ENCODE peak calls at places on chromosomes 11 and 22, in nine cellular contexts. V is fibroblast of the aortic adventitia; O is ACHN; G is NCI-H1417 treated with DMSO at 0.1 percent for 48 hours; T is NAMALWA; C is NCI-H345; I is ovary; B is stimulated activated naive B cell treated with anti-CD40 and anti-IgM and Interleukin-4, amounts not matched to agents 10 μg/mL and 1 μg/mL and 100 μg/mL, for 72 hours; R is T follicular helper cell. F is an unnamed sample.

GRCh38 chr22:50656122-50657070 is 16.2 kb upstream of the SHANK3 start:
- DNase-seq in V (peak; percentile 35), O (peak; percentile 34), G (no peak), T (no peak), C (no peak), I (no peak), B (no peak), R (no peak), F (peak; percentile 70)

GRCh38 chr11:57646221-57646620 is 3.5 kb downstream of the YPEL4 start:
- DNase-seq in V (no peak), O (no peak), G (no peak), T (no peak), C (no peak), I (no peak), B (peak; percentile 53), R (no peak), F (no peak)

GRCh38 chr22:46738642-46738960 is 549 bp upstream of the CERK start:
- DNase-seq in V (no peak), O (no peak), G (no peak), T (no peak), C (no peak), I (peak; percentile 47), B (no peak), R (no peak), F (no peak)

GRCh38 chr22:17578129-17578754 is 14.9 kb downstream of the SLC25A18 start:
- DNase-seq in V (peak; percentile 32), O (no peak), G (no peak), T (no peak), C (no peak), I (peak; percentile 57), B (no peak), R (no peak), F (no peak)

GRCh38 chr11:110908401-110909106 is 196.3 kb upstream of the ARHGAP20 start:
- DNase-seq in V (peak; percentile 85), O (peak; percentile 89), G (no peak), T (no peak), C (no peak), I (no peak), B (no peak), R (no peak), F (no peak)

GRCh38 chr11:34891611-34892010 is 24.6 kb downstream of the APIP start:
- DNase-seq in V (no peak), O (no peak), G (no peak), T (no peak), C (no peak), I (no peak), B (no peak), R (no peak), F (no peak)

GRCh38 chr11:35622070-35622469 is 3.8 kb downstream of the FJX1 start:
- DNase-seq in V (peak; percentile 91), O (peak; percentile 79), G (no peak), T (no peak), C (no peak), I (no peak), B (no peak), R (no peak), F (no peak)

GRCh38 chr11:110728476-110728875 is 16.2 kb upstream of the ARHGAP20 start:
- DNase-seq in V (no peak), O (no peak), G (no peak), T (no peak), C (no peak), I (no peak), B (no peak), R (no peak), F (no peak)

GRCh38 chr11:61413496-61413895 is 16.3 kb downstream of the CPSF7 start:
- DNase-seq in V (peak; percentile 80), O (no peak), G (no peak), T (no peak), C (no peak), I (no peak), B (no peak), R (no peak), F (no peak)

GRCh38 chr11:21988477-21988876 is 204.4 kb upstream of the ANO5 start:
- DNase-seq in V (no peak), O (no peak), G (no peak), T (no peak), C (peak; percentile 8), I (no peak), B (no peak), R (no peak), F (no peak)

GRCh38 chr11:116109228-116109627 is 605.0 kb upstream of the CADM1 start:
- DNase-seq in V (no peak), O (peak; percentile 71), G (no peak), T (no peak), C (no peak), I (no peak), B (no peak), R (no peak), F (no peak)

GRCh38 chr11:113664069-113664980 is 41.8 kb downstream of the TMPRSS5 start:
- DNase-seq in V (peak; percentile 30), O (peak; percentile 37), G (no peak), T (no peak), C (peak; percentile 6), I (no peak), B (no peak), R (no peak), F (no peak)

GRCh38 chr11:117807482-117808272 is 10.7 kb upstream of the DSCAML1 start:
- DNase-seq in V (peak; percentile 78), O (peak; percentile 63), G (peak; percentile 31), T (peak; percentile 73), C (peak; percentile 71), I (peak; percentile 86), B (no peak), R (peak; percentile 66), F (no peak)

GRCh38 chr11:114166897-114167323 is 107.4 kb downstream of the ZBTB16 start:
- DNase-seq in V (peak; percentile 94), O (no peak), G (peak; percentile 86), T (peak; percentile 56), C (peak; percentile 69), I (no peak), B (no peak), R (no peak), F (no peak)

GRCh38 chr11:19929147-19929546 is 216.5 kb downstream of the NAV2 start:
- DNase-seq in V (no peak), O (peak; percentile 25), G (no peak), T (no peak), C (no peak), I (no peak), B (no peak), R (no peak), F (no peak)

GRCh38 chr11:115502636-115503082 is 1.6 kb downstream of the CADM1 start:
- DNase-seq in V (no peak), O (no peak), G (no peak), T (no peak), C (peak; percentile 47), I (no peak), B (no peak), R (no peak), F (no peak)

GRCh38 chr22:49657275-49657973 is 170.2 kb downstream of the BRD1 start:
- DNase-seq in V (no peak), O (no peak), G (no peak), T (peak; percentile 95), C (no peak), I (no peak), B (peak; percentile 83), R (peak; percentile 59), F (peak; percentile 82)

F was measured in left lung.